ENCODE peak calls at places on chromosomes 11 and 22, in ten cellular contexts. One of them, this sample, is unnamed.

GRCh38 chr11:3803726-3804510 is 4.4 kb upstream of the PGAP2 start:
- DNase-seq in breast epithelium: no peak
- DNase-seq in endothelial cell of umbilical vein: no peak
- DNase-seq in GM12892: no peak
- DNase-seq in suprapubic skin: no peak
- DNase-seq in spleen: no peak
- DNase-seq in prostate gland: no peak
- DNase-seq in stomach: no peak
- DNase-seq in SK-N-SH: no peak
- DNase-seq in GM23338: no peak
- DNase-seq in this sample: no peak

GRCh38 chr11:59062602-59063529 is 23.2 kb upstream of the GLYATL1B start:
- DNase-seq in GM12892: no peak
- DNase-seq in stomach: no peak
- DNase-seq in SK-N-SH: peak; percentile 8
- DNase-seq in endothelial cell of umbilical vein: no peak
- DNase-seq in GM23338: peak; percentile 36
- DNase-seq in breast epithelium: no peak
- DNase-seq in suprapubic skin: no peak
- DNase-seq in spleen: no peak
- DNase-seq in prostate gland: no peak
- DNase-seq in this sample: no peak

GRCh38 chr22:50261615-50262459 is at the start of gene MAPK12:
- DNase-seq in spleen: no peak
- DNase-seq in suprapubic skin: no peak
- DNase-seq in GM23338: peak; percentile 79
- DNase-seq in GM12892: peak; percentile 90
- DNase-seq in prostate gland: no peak
- DNase-seq in SK-N-SH: peak; percentile 88
- DNase-seq in stomach: no peak
- DNase-seq in endothelial cell of umbilical vein: peak; percentile 32
- DNase-seq in breast epithelium: no peak
- DNase-seq in this sample: no peak

GRCh38 chr11:104462346-104462745 is 298.4 kb upstream of the PDGFD start:
- DNase-seq in GM12892: no peak
- DNase-seq in prostate gland: no peak
- DNase-seq in SK-N-SH: no peak
- DNase-seq in endothelial cell of umbilical vein: no peak
- DNase-seq in GM23338: no peak
- DNase-seq in suprapubic skin: no peak
- DNase-seq in stomach: no peak
- DNase-seq in spleen: no peak
- DNase-seq in breast epithelium: no peak
- DNase-seq in this sample: no peak

GRCh38 chr11:55854704-55855103 is 16.2 kb downstream of the OR5D16 start:
- DNase-seq in SK-N-SH: no peak
- DNase-seq in stomach: no peak
- DNase-seq in breast epithelium: no peak
- DNase-seq in spleen: no peak
- DNase-seq in suprapubic skin: no peak
- DNase-seq in endothelial cell of umbilical vein: no peak
- DNase-seq in GM12892: no peak
- DNase-seq in GM23338: no peak
- DNase-seq in prostate gland: no peak
- DNase-seq in this sample: no peak

GRCh38 chr11:77107950-77108349 is 5.3 kb downstream of the OMP start:
- DNase-seq in breast epithelium: no peak
- DNase-seq in suprapubic skin: no peak
- DNase-seq in stomach: peak; percentile 81
- DNase-seq in prostate gland: no peak
- DNase-seq in GM12892: no peak
- DNase-seq in spleen: no peak
- DNase-seq in GM23338: no peak
- DNase-seq in SK-N-SH: no peak
- DNase-seq in endothelial cell of umbilical vein: peak; percentile 60
- DNase-seq in this sample: no peak

GRCh38 chr11:84522331-84522730 is 1104.8 kb downstream of the DLG2 start:
- DNase-seq in stomach: no peak
- DNase-seq in GM23338: no peak
- DNase-seq in SK-N-SH: no peak
- DNase-seq in endothelial cell of umbilical vein: no peak
- DNase-seq in spleen: no peak
- DNase-seq in breast epithelium: no peak
- DNase-seq in GM12892: no peak
- DNase-seq in prostate gland: no peak
- DNase-seq in suprapubic skin: no peak
- DNase-seq in this sample: no peak

GRCh38 chr11:8826901-8827560 is 84.0 kb upstream of the AKIP1 start:
- DNase-seq in GM23338: peak; percentile 19
- DNase-seq in endothelial cell of umbilical vein: no peak
- DNase-seq in SK-N-SH: no peak
- DNase-seq in breast epithelium: no peak
- DNase-seq in spleen: no peak
- DNase-seq in suprapubic skin: no peak
- DNase-seq in GM12892: no peak
- DNase-seq in stomach: no peak
- DNase-seq in prostate gland: no peak
- DNase-seq in this sample: no peak

GRCh38 chr22:38964306-38964705 is 6.9 kb downstream of the APOBEC3A start:
- DNase-seq in endothelial cell of umbilical vein: no peak
- DNase-seq in prostate gland: no peak
- DNase-seq in breast epithelium: no peak
- DNase-seq in stomach: no peak
- DNase-seq in suprapubic skin: no peak
- DNase-seq in GM23338: no peak
- DNase-seq in SK-N-SH: no peak
- DNase-seq in spleen: peak; percentile 72
- DNase-seq in GM12892: no peak
- DNase-seq in this sample: no peak

GRCh38 chr11:93348931-93349330 is 18.4 kb downstream of the DEUP1 start:
- DNase-seq in suprapubic skin: no peak
- DNase-seq in SK-N-SH: no peak
- DNase-seq in stomach: no peak
- DNase-seq in prostate gland: no peak
- DNase-seq in breast epithelium: no peak
- DNase-seq in endothelial cell of umbilical vein: no peak
- DNase-seq in GM12892: no peak
- DNase-seq in GM23338: peak; percentile 43
- DNase-seq in spleen: no peak
- DNase-seq in this sample: no peak
- TF ChIP-seq POLR2AphosphoS5 in suprapubic skin: no peak
- TF ChIP-seq POLR2AphosphoS5 in SK-N-SH: no peak
- TF ChIP-seq POLR2AphosphoS5 in stomach: no peak
- TF ChIP-seq POLR2AphosphoS5 in prostate gland: no peak
- TF ChIP-seq POLR2AphosphoS5 in breast epithelium: no peak
- TF ChIP-seq POLR2AphosphoS5 in endothelial cell of umbilical vein: no peak
- TF ChIP-seq POLR2AphosphoS5 in GM12892: no peak
- TF ChIP-seq POLR2AphosphoS5 in GM23338: no peak
- TF ChIP-seq POLR2AphosphoS5 in spleen: no peak
- TF ChIP-seq POLR2AphosphoS5 in this sample: no peak

GRCh38 chr11:69011624-69012091 is 1.4 kb downstream of the MRGPRF start:
- DNase-seq in GM12892: no peak
- DNase-seq in prostate gland: no peak
- DNase-seq in suprapubic skin: no peak
- DNase-seq in GM23338: no peak
- DNase-seq in spleen: peak; percentile 54
- DNase-seq in stomach: no peak
- DNase-seq in breast epithelium: no peak
- DNase-seq in SK-N-SH: no peak
- DNase-seq in endothelial cell of umbilical vein: no peak
- DNase-seq in this sample: no peak

GRCh38 chr11:69014936-69015549 is 2.0 kb upstream of the MRGPRF start:
- DNase-seq in endothelial cell of umbilical vein: no peak
- DNase-seq in GM23338: no peak
- DNase-seq in spleen: no peak
- DNase-seq in suprapubic skin: no peak
- DNase-seq in stomach: no peak
- DNase-seq in breast epithelium: no peak
- DNase-seq in prostate gland: no peak
- DNase-seq in SK-N-SH: peak; percentile 51
- DNase-seq in GM12892: no peak
- DNase-seq in this sample: no peak

GRCh38 chr11:69013009-69013951 is at the start of gene MRGPRF:
- DNase-seq in GM12892: no peak
- DNase-seq in stomach: peak; percentile 67
- DNase-seq in SK-N-SH: peak; percentile 89
- DNase-seq in endothelial cell of umbilical vein: no peak
- DNase-seq in breast epithelium: peak; percentile 67
- DNase-seq in spleen: peak; percentile 73
- DNase-seq in suprapubic skin: peak; percentile 94
- DNase-seq in prostate gland: no peak
- DNase-seq in GM23338: peak; percentile 66
- DNase-seq in this sample: peak; percentile 98

GRCh38 chr11:69012092-69013008 is 696 bp downstream of the MRGPRF start:
- DNase-seq in stomach: no peak
- DNase-seq in GM23338: peak; percentile 34
- DNase-seq in GM12892: no peak
- DNase-seq in suprapubic skin: no peak
- DNase-seq in prostate gland: no peak
- DNase-seq in spleen: peak; percentile 52
- DNase-seq in breast epithelium: no peak
- DNase-seq in endothelial cell of umbilical vein: no peak
- DNase-seq in SK-N-SH: peak; percentile 41
- DNase-seq in this sample: no peak

DNA sequence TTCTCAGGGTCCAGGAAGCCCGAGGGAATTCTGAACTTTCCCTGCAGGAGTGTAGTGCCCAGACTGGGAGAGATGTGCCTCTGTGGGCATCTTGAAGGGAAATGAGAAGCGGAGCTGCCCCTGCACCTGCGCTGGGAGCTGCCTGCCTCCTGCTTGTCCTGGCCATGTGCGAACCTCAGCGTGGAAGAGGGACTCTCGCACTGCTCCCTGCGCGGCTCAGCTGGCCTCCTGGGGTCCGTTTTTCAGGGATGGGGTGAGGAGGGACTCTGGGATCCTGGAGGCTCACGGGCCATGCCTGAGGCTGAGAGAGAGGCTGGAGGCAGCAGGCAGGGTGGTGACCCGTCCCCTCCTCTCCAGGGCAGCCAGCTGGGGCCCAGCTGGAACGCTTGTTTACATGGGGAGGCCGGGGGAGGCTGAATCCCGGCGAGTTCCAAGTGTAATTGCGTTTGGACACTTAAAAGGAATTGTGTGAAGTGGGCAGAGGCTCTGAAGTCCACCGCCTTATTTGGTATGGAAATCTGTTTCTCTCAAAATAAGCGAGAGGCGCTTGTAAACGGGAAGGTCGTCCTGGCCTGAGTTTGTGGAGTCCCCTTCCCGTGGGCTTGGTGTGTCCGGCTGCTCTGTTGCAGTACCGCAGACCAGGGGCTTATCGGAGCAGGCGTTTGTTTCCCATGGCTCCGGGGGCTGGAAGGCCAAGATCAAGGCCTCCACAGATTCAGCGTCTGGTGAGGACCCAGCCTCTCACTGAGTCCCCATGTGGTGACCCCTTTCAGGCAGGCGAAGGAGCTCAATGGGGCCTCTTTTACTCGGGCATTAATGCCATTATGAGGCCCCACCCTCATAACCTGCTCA is 1.3 kb upstream of the MRGPRF start:
- DNase-seq in GM12892: no peak
- DNase-seq in breast epithelium: no peak
- DNase-seq in prostate gland: no peak
- DNase-seq in spleen: peak; percentile 75
- DNase-seq in suprapubic skin: no peak
- DNase-seq in GM23338: peak; percentile 36
- DNase-seq in endothelial cell of umbilical vein: no peak
- DNase-seq in SK-N-SH: peak; percentile 69
- DNase-seq in stomach: peak; percentile 44
- DNase-seq in this sample: no peak
- TF ChIP-seq POLR2AphosphoS5 in GM12892: no peak
- TF ChIP-seq POLR2AphosphoS5 in breast epithelium: no peak
- TF ChIP-seq POLR2AphosphoS5 in prostate gland: peak; percentile 67
- TF ChIP-seq POLR2AphosphoS5 in spleen: peak; percentile 78
- TF ChIP-seq POLR2AphosphoS5 in suprapubic skin: no peak
- TF ChIP-seq POLR2AphosphoS5 in GM23338: no peak
- TF ChIP-seq POLR2AphosphoS5 in endothelial cell of umbilical vein: no peak
- TF ChIP-seq POLR2AphosphoS5 in SK-N-SH: no peak
- TF ChIP-seq POLR2AphosphoS5 in stomach: peak; percentile 90
- TF ChIP-seq POLR2AphosphoS5 in this sample: peak; percentile 91

DNA sequence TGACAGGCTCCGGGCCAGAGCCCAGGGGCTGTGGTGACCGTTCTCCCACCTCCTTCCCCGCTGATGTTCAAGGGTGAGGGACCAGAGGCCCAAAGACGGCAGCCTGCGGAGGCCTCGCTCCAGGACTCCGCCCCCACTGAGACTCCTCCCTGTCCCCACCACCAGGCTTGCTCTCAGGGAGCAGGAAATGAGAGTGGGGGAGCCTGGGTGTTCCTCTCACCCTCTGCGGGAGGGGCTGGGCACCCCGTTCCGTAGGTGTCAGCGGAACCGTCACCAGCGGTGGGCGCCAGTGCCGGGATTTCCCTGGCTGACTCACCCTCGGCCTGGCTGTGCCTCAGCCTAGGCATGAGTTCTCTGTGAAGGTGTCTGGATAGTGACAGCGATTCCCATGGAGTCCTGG is 15.7 kb downstream of the DAGLA start:
- DNase-seq in stomach: peak; percentile 78
- DNase-seq in suprapubic skin: peak; percentile 93
- DNase-seq in SK-N-SH: peak; percentile 56
- DNase-seq in GM12892: peak; percentile 49
- DNase-seq in GM23338: peak; percentile 68
- DNase-seq in breast epithelium: peak; percentile 95
- DNase-seq in spleen: peak; percentile 89
- DNase-seq in endothelial cell of umbilical vein: peak; percentile 71
- DNase-seq in prostate gland: peak; percentile 83
- DNase-seq in this sample: peak; percentile 93
- TF ChIP-seq POLR2AphosphoS5 in stomach: no peak
- TF ChIP-seq POLR2AphosphoS5 in suprapubic skin: no peak
- TF ChIP-seq POLR2AphosphoS5 in SK-N-SH: no peak
- TF ChIP-seq POLR2AphosphoS5 in GM12892: no peak
- TF ChIP-seq POLR2AphosphoS5 in GM23338: no peak
- TF ChIP-seq POLR2AphosphoS5 in breast epithelium: peak; percentile 44
- TF ChIP-seq POLR2AphosphoS5 in spleen: peak; percentile 60
- TF ChIP-seq POLR2AphosphoS5 in endothelial cell of umbilical vein: peak; percentile 44
- TF ChIP-seq POLR2AphosphoS5 in prostate gland: peak; percentile 84
- TF ChIP-seq POLR2AphosphoS5 in this sample: peak; percentile 54

DNA sequence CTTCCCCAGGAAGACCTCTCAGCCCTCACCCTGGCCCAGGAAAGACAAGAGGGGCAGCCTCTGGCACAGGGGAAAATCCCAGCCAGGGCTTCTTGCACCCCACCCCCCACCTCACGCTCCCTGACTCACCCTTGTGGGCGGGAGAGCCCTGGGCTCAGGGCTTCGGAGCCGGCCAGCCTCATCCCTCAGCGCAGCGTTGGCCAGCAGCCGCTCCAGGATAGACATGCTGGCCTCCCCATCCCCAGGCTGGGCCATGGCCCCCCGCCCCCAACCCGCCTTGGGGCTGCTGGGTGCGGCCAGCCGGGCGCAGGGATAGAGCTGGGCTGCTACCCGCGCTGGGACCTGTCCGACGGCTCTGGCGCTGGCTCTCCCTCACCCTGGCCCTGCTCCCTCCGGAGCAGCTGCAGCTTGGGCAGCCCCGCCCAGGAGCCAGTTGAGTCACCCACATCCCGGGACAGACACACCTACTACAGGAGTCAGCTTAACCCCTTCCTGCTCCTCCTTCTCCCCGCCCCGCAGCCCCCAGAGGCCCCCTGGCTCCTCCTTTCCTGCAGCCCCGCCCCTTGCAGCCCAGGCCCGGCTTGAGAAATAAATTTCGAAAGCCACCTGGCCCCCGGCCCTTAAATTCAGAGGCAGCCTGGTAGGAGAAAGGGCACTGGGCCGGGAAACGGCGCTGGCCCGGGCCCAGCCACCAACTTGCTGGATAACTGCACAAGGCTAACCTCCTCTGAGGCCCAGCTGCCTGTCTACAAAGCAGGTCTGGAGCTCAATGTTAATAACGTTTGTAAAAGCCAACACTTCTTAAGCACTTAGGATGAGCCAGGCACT is 13.4 kb downstream of the TNKS1BP1 start:
- DNase-seq in stomach: peak; percentile 94
- DNase-seq in endothelial cell of umbilical vein: peak; percentile 96
- DNase-seq in prostate gland: peak; percentile 97
- DNase-seq in GM12892: peak; percentile 86
- DNase-seq in GM23338: peak; percentile 97
- DNase-seq in SK-N-SH: peak; percentile 68
- DNase-seq in spleen: peak; percentile 89
- DNase-seq in suprapubic skin: peak; percentile 98
- DNase-seq in breast epithelium: peak; percentile 96
- DNase-seq in this sample: peak; percentile 98
- TF ChIP-seq POLR2AphosphoS5 in stomach: peak; percentile 34
- TF ChIP-seq POLR2AphosphoS5 in endothelial cell of umbilical vein: peak; percentile 93
- TF ChIP-seq POLR2AphosphoS5 in prostate gland: peak; percentile 88
- TF ChIP-seq POLR2AphosphoS5 in GM12892: no peak
- TF ChIP-seq POLR2AphosphoS5 in GM23338: peak; percentile 59
- TF ChIP-seq POLR2AphosphoS5 in SK-N-SH: peak; percentile 78
- TF ChIP-seq POLR2AphosphoS5 in spleen: peak; percentile 81
- TF ChIP-seq POLR2AphosphoS5 in suprapubic skin: no peak
- TF ChIP-seq POLR2AphosphoS5 in breast epithelium: peak; percentile 75
- TF ChIP-seq POLR2AphosphoS5 in this sample: peak; percentile 90